ENCODE peak calls at places on chromosomes 1 and 21, in four cellular contexts. V is nucleus accumbens, Z is M059J, D is SJSA1. I is an unnamed sample.

GRCh38 chr1:31640964-31641363 is 3.7 kb downstream of the PEF1 start:
- DNase-seq in Z (no peak), D (no peak), V (no peak), I (no peak)

GRCh38 chr1:184691719-184692324 is 62.8 kb downstream of the EDEM3 start:
- DNase-seq in Z (peak; percentile 57), V (no peak), D (peak; percentile 12), I (no peak)

GRCh38 chr1:210535796-210536195 is 207.1 kb downstream of the HHAT start:
- DNase-seq in V (no peak), D (no peak), Z (no peak), I (no peak)

GRCh38 chr1:117161887-117162286 is 40.3 kb upstream of the TRIM45 start:
- DNase-seq in V (no peak), D (no peak), Z (no peak), I (no peak)

GRCh38 chr1:38589036-38589435 is 270.5 kb downstream of the RRAGC start:
- DNase-seq in V (no peak), D (no peak), Z (no peak), I (no peak)

GRCh38 chr21:41168391-41169257 is 664 bp downstream of the BACE2 start:
- DNase-seq in V (peak; percentile 34), Z (peak; percentile 86), D (no peak), I (peak; percentile 38)

GRCh38 chr1:93798301-93798700 is 80.7 kb downstream of the DNTTIP2 start:
- DNase-seq in D (peak; percentile 72), Z (peak; percentile 97), V (no peak), I (no peak)

GRCh38 chr1:33902486-33903209 is 38.8 kb downstream of the HMGB4 start:
- DNase-seq in D (no peak), Z (peak; percentile 46), V (no peak), I (no peak)

GRCh38 chr1:198564716-198565115 is 24.2 kb upstream of the ATP6V1G3 start:
- DNase-seq in Z (no peak), V (no peak), D (no peak), I (no peak)

GRCh38 chr1:183218039-183218618 is 32.1 kb downstream of the LAMC2 start:
- DNase-seq in D (no peak), Z (no peak), V (no peak), I (no peak)

GRCh38 chr1:223531742-223532341 is 133.7 kb downstream of the CAPN8 start:
- DNase-seq in V (peak; percentile 27), D (peak; percentile 10), Z (peak; percentile 56), I (peak; percentile 53)

GRCh38 chr1:66464802-66465201 is 69.2 kb upstream of the SGIP1 start:
- DNase-seq in Z (peak; percentile 98), V (no peak), D (peak; percentile 33), I (no peak)

GRCh38 chr1:31318146-31318545 is 21.3 kb downstream of the ZCCHC17 start:
- DNase-seq in Z (no peak), V (no peak), D (no peak), I (no peak)

GRCh38 chr1:178639326-178639725 is 85.7 kb upstream of the RALGPS2 start:
- DNase-seq in V (no peak), D (no peak), Z (no peak), I (no peak)

GRCh38 chr21:42019101-42019605 is 9.0 kb upstream of the ZBTB21 start:
- DNase-seq in D (no peak), V (no peak), Z (no peak), I (no peak)

GRCh38 chr1:168386949-168387586 is 106.4 kb downstream of the TBX19 start:
- DNase-seq in Z (peak; percentile 48), V (peak; percentile 87), D (no peak), I (peak; percentile 35)

GRCh38 chr1:53889304-53890298 is at the start of gene YIPF1:
- DNase-seq in V (peak; percentile 90), D (peak; percentile 81), Z (peak; percentile 91), I (peak; percentile 87)

GRCh38 chr1:154170547-154171221 is 15.8 kb upstream of the NUP210L start:
- DNase-seq in Z (no peak), D (no peak), V (peak; percentile 64), I (peak; percentile 30)

GRCh38 chr1:34263411-34263810 is 86.7 kb downstream of the C1orf94 start:
- DNase-seq in Z (no peak), V (no peak), D (no peak), I (no peak)

GRCh38 chr1:198678901-198679329 is 40.1 kb downstream of the PTPRC start:
- DNase-seq in D (no peak), Z (no peak), V (no peak), I (no peak)

GRCh38 chr21:46594276-46594675 is 10.6 kb downstream of the S100B start:
- DNase-seq in Z (no peak), D (no peak), V (no peak), I (no peak)

GRCh38 chr1:115252585-115252984 is 85.5 kb downstream of the NGF start:
- DNase-seq in D (no peak), Z (no peak), V (no peak), I (no peak)

GRCh38 chr1:4367230-4367629 is 287.2 kb upstream of the AJAP1 start:
- DNase-seq in Z (no peak), D (no peak), V (no peak), I (no peak)

GRCh38 chr21:44255519-44255981 is 6.1 kb downstream of the DNMT3L start:
- DNase-seq in D (no peak), V (no peak), Z (no peak), I (no peak)

GRCh38 chr1:3473381-3473844 is 18.9 kb downstream of the ARHGEF16 start:
- DNase-seq in D (peak; percentile 93), V (no peak), Z (peak; percentile 90), I (no peak)

GRCh38 chr1:1628656-1629429 is 3.1 kb upstream of the MMP23B start:
- DNase-seq in V (no peak), Z (peak; percentile 30), D (no peak), I (no peak)

GRCh38 chr1:198771562-198772153 is 132.8 kb downstream of the PTPRC start:
- DNase-seq in Z (peak; percentile 59), D (peak; percentile 35), V (no peak), I (peak; percentile 14)

GRCh38 chr1:54462597-54463258 is 56.5 kb upstream of the SSBP3 start:
- DNase-seq in V (no peak), Z (no peak), D (no peak), I (no peak)

GRCh38 chr1:63969461-63969893 is 195.7 kb downstream of the ROR1 start:
- DNase-seq in D (no peak), V (peak; percentile 1), Z (peak; percentile 88), I (no peak)

GRCh38 chr1:23452011-23452411 is 27.5 kb upstream of the TCEA3 start:
- DNase-seq in D (no peak), Z (peak; percentile 97), V (peak; percentile 5), I (no peak)

GRCh38 chr1:98660941-98661543 is 479 bp upstream of the SNX7 start:
- DNase-seq in D (no peak), V (no peak), Z (peak; percentile 18), I (no peak)

GRCh38 chr1:237610157-237610556 is 280.6 kb downstream of the ZP4 start:
- DNase-seq in Z (no peak), D (no peak), V (no peak), I (no peak)

GRCh38 chr1:41682149-41682548 is 197.7 kb upstream of the EDN2 start:
- DNase-seq in D (no peak), V (no peak), Z (no peak), I (no peak)

GRCh38 chr21:45962531-45963224 is 18.9 kb upstream of the COL6A1 start:
- DNase-seq in V (no peak), D (no peak), Z (no peak), I (no peak)

GRCh38 chr1:72009756-72010441 is 272.4 kb downstream of the NEGR1 start:
- DNase-seq in Z (no peak), D (no peak), V (no peak), I (no peak)

GRCh38 chr21:35006771-35007170 is 42.3 kb downstream of the RUNX1 start:
- DNase-seq in V (no peak), Z (no peak), D (no peak), I (no peak)

GRCh38 chr1:43883321-43883720 is 50.3 kb upstream of the ARTN start:
- DNase-seq in V (no peak), Z (no peak), D (no peak), I (no peak)

GRCh38 chr1:10339815-10340214 is 59.0 kb upstream of the PGD start:
- DNase-seq in V (peak; percentile 56), D (peak; percentile 58), Z (peak; percentile 63), I (no peak)

I was measured in GM13977.